ENCODE peak calls at places on chromosomes 11 and 22, in eight cellular contexts. E is GM12865, G is breast epithelium, T is fibroblast of pulmonary artery, I is cardiac fibroblast, S is body of pancreas, O is SK-N-SH, W is fibroblast of lung. X is an unnamed sample.

GRCh38 chr11:15805726-15806125 is 550.6 kb downstream of the SOX6 start:
- DNase-seq in O (no peak), T (no peak), E (no peak), W (no peak), S (no peak), G (no peak), I (no peak), X (no peak)

GRCh38 chr11:120055646-120056045 is 82.3 kb downstream of the TRIM29 start:
- DNase-seq in E (no peak), G (no peak), S (no peak), I (no peak), O (no peak), W (peak), T (peak), X (no peak)

GRCh38 chr11:46673713-46674462 is 26.5 kb downstream of the ARHGAP1 start:
- DNase-seq in S (peak), G (no peak), W (no peak), T (no peak), E (no peak), O (no peak), I (no peak), X (no peak)

GRCh38 chr11:93123351-93123898 is 74.4 kb downstream of the SLC36A4 start:
- DNase-seq in W (peak), T (peak), I (peak), E (no peak), S (peak), G (no peak), O (no peak), X (no peak)

GRCh38 chr11:103546236-103546635 is 437.0 kb downstream of the DYNC2H1 start:
- DNase-seq in W (peak), E (no peak), T (no peak), S (no peak), G (no peak), I (peak), O (no peak), X (no peak)

GRCh38 chr11:100467821-100468508 is 219.1 kb upstream of the ARHGAP42 start:
- DNase-seq in E (peak), G (no peak), W (no peak), O (no peak), S (no peak), I (no peak), T (no peak), X (no peak)

GRCh38 chr22:44582016-44582415 is 84.0 kb upstream of the RTL6 start:
- DNase-seq in I (no peak), E (no peak), O (no peak), T (no peak), W (no peak), G (peak), S (no peak), X (no peak)

GRCh38 chr11:14244926-14245325 is 114.1 kb downstream of the RRAS2 start:
- DNase-seq in O (no peak), E (no peak), G (no peak), T (no peak), S (no peak), W (no peak), I (no peak), X (no peak)

GRCh38 chr11:64288353-64288750 is 2.7 kb downstream of the GPR137 start:
- DNase-seq in S (no peak), T (no peak), O (no peak), I (no peak), G (no peak), W (no peak), E (no peak), X (no peak)

GRCh38 chr22:45969801-45970464 is 7.0 kb downstream of the WNT7B start:
- DNase-seq in S (no peak), I (no peak), T (no peak), E (no peak), W (peak), O (peak), G (no peak), X (no peak)

GRCh38 chr11:128553662-128554392 is 33.5 kb downstream of the ETS1 start:
- DNase-seq in T (peak), O (no peak), W (no peak), G (no peak), E (peak), I (peak), S (no peak), X (peak)

GRCh38 chr11:45133871-45134270 is 12.6 kb upstream of the PRDM11 start:
- DNase-seq in S (no peak), O (no peak), T (no peak), I (no peak), G (no peak), E (no peak), W (no peak), X (no peak)

GRCh38 chr22:30381250-30381649 is 6.0 kb downstream of the RNF215 start:
- DNase-seq in W (no peak), E (no peak), O (no peak), S (no peak), T (no peak), I (no peak), G (no peak), X (peak)

GRCh38 chr11:32071811-32072210 is 19.1 kb upstream of the RCN1 start:
- DNase-seq in I (peak), O (peak), T (peak), G (no peak), E (no peak), S (no peak), W (peak), X (no peak)

GRCh38 chr11:128871165-128871564 is 4.1 kb upstream of the KCNJ1 start:
- DNase-seq in W (no peak), T (no peak), S (no peak), I (no peak), E (no peak), G (no peak), O (no peak), X (no peak)

GRCh38 chr22:30838111-30838510 is 130.5 kb downstream of the MORC2 start:
- DNase-seq in W (no peak), T (peak), G (no peak), S (no peak), I (peak), E (no peak), O (no peak), X (no peak)

GRCh38 chr11:117248341-117248740 is 15.9 kb downstream of the RNF214 start:
- DNase-seq in W (no peak), S (no peak), G (no peak), I (no peak), O (no peak), T (no peak), E (no peak), X (no peak)

GRCh38 chr11:48013269-48013901 is 33.0 kb downstream of the PTPRJ start:
- DNase-seq in I (peak), T (peak), O (no peak), E (peak), W (peak), S (peak), G (peak), X (peak)

GRCh38 chr22:37894939-37895670 is 11.0 kb upstream of the MICALL1 start:
- DNase-seq in S (no peak), W (no peak), E (no peak), O (no peak), G (no peak), T (no peak), I (no peak), X (no peak)

GRCh38 chr11:10899542-10899830 is 41.6 kb upstream of the ZBED5 start:
- DNase-seq in I (no peak), G (no peak), T (no peak), S (no peak), E (no peak), O (peak), W (no peak), X (peak)

GRCh38 chr22:33002035-33002434 is 56.1 kb downstream of the SYN3 start:
- DNase-seq in O (no peak), E (no peak), W (no peak), G (no peak), T (no peak), S (no peak), I (no peak), X (no peak)

GRCh38 chr22:37860796-37861421 is 11.7 kb downstream of the EIF3L start:
- DNase-seq in W (no peak), I (no peak), T (peak), O (no peak), E (no peak), S (peak), G (no peak), X (no peak)

GRCh38 chr11:95563173-95563572 is 226.4 kb downstream of the FAM76B start:
- DNase-seq in T (no peak), I (no peak), E (no peak), O (no peak), S (no peak), W (peak), G (no peak), X (no peak)

GRCh38 chr11:57649826-57650738 is at the start of gene YPEL4:
- DNase-seq in S (peak), O (peak), T (peak), W (peak), I (peak), G (no peak), E (no peak), X (peak)

GRCh38 chr11:2842876-2843275 is 42.7 kb downstream of the CDKN1C start:
- DNase-seq in T (no peak), S (no peak), I (no peak), W (no peak), O (no peak), E (no peak), G (no peak), X (no peak)

GRCh38 chr11:127926721-127927120 is 660.6 kb downstream of the ETS1 start:
- DNase-seq in O (no peak), I (no peak), T (no peak), E (no peak), G (no peak), W (no peak), S (peak), X (no peak)

GRCh38 chr11:76787271-76787670 is 4.1 kb downstream of the TSKU start:
- DNase-seq in E (no peak), G (peak), S (no peak), W (no peak), O (no peak), T (no peak), I (no peak), X (no peak)

GRCh38 chr11:76790251-76790650 is 7.1 kb downstream of the TSKU start:
- DNase-seq in O (peak), S (no peak), T (no peak), I (no peak), E (no peak), W (no peak), G (peak), X (no peak)

GRCh38 chr11:76787911-76788596 is 4.9 kb downstream of the TSKU start:
- DNase-seq in O (peak), S (peak), W (no peak), E (no peak), T (peak), I (peak), G (peak), X (no peak)

GRCh38 chr11:76788661-76789442 is 5.7 kb downstream of the TSKU start:
- DNase-seq in O (no peak), T (no peak), G (peak), S (peak), E (no peak), W (no peak), I (no peak), X (no peak)

DNA sequence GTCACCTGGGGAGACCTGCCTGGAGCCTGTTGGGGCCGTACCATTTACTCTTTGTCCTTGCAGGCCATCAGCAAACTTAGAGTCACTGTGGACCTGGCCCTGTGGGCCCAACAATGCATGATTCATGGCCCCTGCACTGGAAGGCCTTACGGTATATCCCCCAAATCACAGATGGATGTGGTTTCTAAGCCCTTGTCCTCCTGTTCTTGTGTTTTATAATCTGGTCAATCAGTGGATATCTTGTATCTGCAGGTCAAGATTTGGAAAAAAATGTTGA is 6.2 kb downstream of the TSKU start:
- DNase-seq in E (no peak), O (peak), I (no peak), W (no peak), T (no peak), S (no peak), G (no peak), X (no peak)
- TF ChIP-seq CTCF in E (no peak), O (no peak), I (no peak), W (no peak), T (no peak), S (no peak), G (no peak), X (no peak)

GRCh38 chr22:20764729-20765128 is 9.2 kb upstream of the SERPIND1 start:
- DNase-seq in S (no peak), T (no peak), E (no peak), W (no peak), O (no peak), G (no peak), I (no peak), X (no peak)

GRCh38 chr22:20766530-20766929 is 7.4 kb upstream of the SERPIND1 start:
- DNase-seq in S (no peak), E (no peak), W (no peak), O (no peak), G (no peak), T (no peak), I (no peak), X (no peak)

GRCh38 chr22:20764053-20764720 is 9.7 kb upstream of the SERPIND1 start:
- DNase-seq in W (no peak), O (no peak), E (no peak), G (no peak), I (no peak), T (no peak), S (no peak), X (no peak)

GRCh38 chr22:20763630-20764029 is 10.3 kb upstream of the SERPIND1 start:
- DNase-seq in O (no peak), G (no peak), E (no peak), T (no peak), I (no peak), S (no peak), W (no peak), X (no peak)

GRCh38 chr22:20765938-20766337 is 8.0 kb upstream of the SERPIND1 start:
- DNase-seq in O (no peak), W (no peak), G (no peak), I (no peak), T (no peak), S (no peak), E (no peak), X (no peak)
- TF ChIP-seq CTCF in O (no peak), W (no peak), G (no peak), I (no peak), T (no peak), S (no peak), E (no peak), X (no peak)

GRCh38 chr22:19036229-19036522 is 86.0 kb downstream of the DGCR2 start:
- DNase-seq in W (no peak), S (no peak), O (no peak), G (no peak), I (no peak), T (no peak), E (no peak), X (no peak)

GRCh38 chr22:19038164-19038546 is 84.1 kb downstream of the DGCR2 start:
- DNase-seq in W (no peak), T (no peak), O (no peak), E (no peak), S (no peak), G (no peak), I (no peak), X (no peak)

GRCh38 chr22:19035474-19036228 is 86.6 kb downstream of the DGCR2 start:
- DNase-seq in S (no peak), I (peak), W (no peak), O (no peak), T (no peak), G (no peak), E (peak), X (no peak)

GRCh38 chr22:19037282-19038163 is 84.7 kb downstream of the DGCR2 start:
- DNase-seq in I (no peak), O (no peak), G (no peak), W (no peak), E (no peak), S (no peak), T (no peak), X (no peak)

GRCh38 chr22:19036523-19037273 is 85.5 kb downstream of the DGCR2 start:
- DNase-seq in I (peak), S (no peak), T (peak), G (no peak), O (no peak), W (no peak), E (no peak), X (no peak)
- TF ChIP-seq CTCF in I (peak), S (no peak), T (no peak), G (no peak), O (no peak), W (no peak), E (no peak), X (no peak)

GRCh38 chr11:86669424-86669823 is 3.0 kb downstream of the ME3 start:
- DNase-seq in I (peak), E (no peak), G (no peak), O (no peak), T (no peak), S (no peak), W (no peak), X (no peak)

GRCh38 chr11:86673055-86673843 is 833 bp upstream of the ME3 start:
- DNase-seq in O (no peak), E (no peak), G (no peak), T (no peak), I (no peak), S (no peak), W (no peak), X (no peak)

GRCh38 chr11:86672007-86672621 is at the start of gene ME3:
- DNase-seq in W (peak), O (peak), S (peak), T (peak), E (peak), G (peak), I (peak), X (peak)

GRCh38 chr11:86670179-86670578 is 2.2 kb downstream of the ME3 start:
- DNase-seq in W (no peak), E (no peak), I (peak), O (no peak), G (no peak), T (peak), S (no peak), X (no peak)

DNA sequence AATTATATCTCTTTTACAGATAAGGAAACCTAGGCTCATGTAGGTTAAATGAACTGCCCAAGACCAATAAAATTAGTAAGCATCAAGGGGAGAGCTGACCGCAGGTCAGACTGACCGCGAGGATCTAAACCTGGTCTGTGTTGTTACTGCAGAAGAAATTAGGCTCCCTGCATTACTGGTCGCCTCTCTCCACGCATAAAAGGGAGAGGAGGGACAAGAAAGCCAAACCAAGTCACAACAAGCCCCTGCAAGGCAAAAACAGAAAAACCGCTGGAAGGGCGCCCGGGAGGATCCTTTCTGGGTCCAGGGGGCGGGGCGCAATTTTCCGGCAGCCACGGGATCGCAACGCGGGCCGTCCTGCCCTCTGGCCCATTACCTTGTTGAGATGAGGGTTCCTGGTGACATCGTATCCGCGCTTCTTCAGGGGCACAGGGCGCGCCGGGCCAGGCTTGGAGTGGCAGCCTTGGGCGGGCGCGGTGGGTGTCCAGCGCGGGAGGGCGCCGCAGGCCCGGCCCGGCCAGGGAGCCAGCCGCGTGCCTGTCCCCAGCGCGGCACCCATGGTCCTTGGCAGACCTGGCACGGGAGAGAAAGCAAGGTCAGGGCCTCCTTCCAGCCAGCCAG is 920 bp downstream of the ME3 start:
- DNase-seq in O (no peak), S (peak), G (peak), W (no peak), I (peak), T (peak), E (no peak), X (no peak)
- TF ChIP-seq CTCF in O (no peak), S (no peak), G (no peak), W (no peak), I (no peak), T (no peak), E (no peak), X (no peak)

GRCh38 chr11:71370895-71371673 is 77.1 kb downstream of the DHCR7 start:
- DNase-seq in W (no peak), G (no peak), E (no peak), I (no peak), T (no peak), S (no peak), O (no peak), X (no peak)

GRCh38 chr11:71373791-71374454 is 74.3 kb downstream of the DHCR7 start:
- DNase-seq in E (peak), W (no peak), G (no peak), O (no peak), T (no peak), S (no peak), I (no peak), X (no peak)

GRCh38 chr11:71370020-71370747 is 78.0 kb downstream of the DHCR7 start:
- DNase-seq in W (no peak), T (no peak), S (no peak), E (no peak), O (no peak), I (no peak), G (no peak), X (no peak)

GRCh38 chr11:71371674-71372069 is 76.5 kb downstream of the DHCR7 start:
- DNase-seq in W (no peak), O (no peak), G (no peak), E (no peak), S (no peak), T (no peak), I (no peak), X (no peak)

DNA sequence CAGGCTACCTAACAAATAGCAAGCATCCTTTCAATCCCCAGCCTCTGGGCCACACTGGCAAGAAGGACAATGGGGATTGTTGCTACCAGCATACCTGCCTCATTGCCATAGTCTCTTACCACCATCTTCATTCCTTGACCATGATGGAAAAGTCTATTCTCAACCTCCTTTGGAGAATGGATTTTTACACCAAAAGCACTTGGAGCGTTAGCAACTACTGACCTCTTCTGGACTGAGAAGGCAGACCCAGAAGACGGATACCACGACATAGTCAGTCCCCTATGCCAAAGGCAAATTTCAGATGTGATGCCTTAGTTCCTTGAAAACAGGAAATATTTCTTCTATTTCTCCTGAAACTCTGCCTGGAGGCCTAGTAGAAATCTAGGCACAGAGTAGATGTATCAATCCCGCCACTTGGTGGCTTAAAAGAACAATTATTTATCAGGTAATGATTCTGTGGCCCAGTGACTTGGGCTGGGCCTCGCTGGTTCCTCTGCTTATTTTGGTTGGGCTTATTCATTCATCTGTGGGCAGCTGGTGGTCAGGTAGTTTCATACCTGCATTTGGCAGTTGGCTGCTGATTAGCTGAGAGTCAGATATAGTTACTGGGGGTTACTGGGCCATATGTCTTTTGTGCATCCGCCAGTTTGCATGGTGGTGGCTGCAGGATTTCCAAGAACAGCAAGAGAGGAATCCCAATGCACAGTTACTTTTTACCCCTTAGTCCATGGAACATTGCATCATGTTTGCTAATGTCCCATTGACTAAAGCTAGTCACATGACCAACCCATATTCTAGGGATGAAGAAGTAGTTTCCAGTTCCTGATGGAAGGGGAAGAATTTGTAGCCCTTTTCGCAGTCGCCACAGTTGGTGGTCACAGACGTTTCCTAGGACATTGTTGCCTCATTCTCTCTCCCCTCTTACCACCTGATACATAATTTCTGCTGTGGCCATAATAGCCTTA is 75.2 kb downstream of the DHCR7 start:
- DNase-seq in G (no peak), T (peak), E (peak), S (no peak), O (no peak), W (peak), I (peak), X (no peak)
- TF ChIP-seq CTCF in G (peak), T (peak), E (no peak), S (peak), O (no peak), W (peak), I (peak), X (no peak)

X was measured in activated CD8-positive, alpha-beta T cell treated with anti-CD3 and anti-CD28 coated beads for 36 hours.